ENCODE peak calls at places on chromosomes 3 and 15, in ten cellular contexts. B, U, S, T, F, V, X, E, C and J are unnamed samples.

GRCh38 chr3:13647314-13648059 is 98.6 kb downstream of the FBLN2 start:
- DNase-seq in B (no peak), U (no peak), S (no peak), T (no peak), F (no peak), V (no peak), X (no peak), E (no peak), C (no peak), J (no peak)

GRCh38 chr3:25580534-25580933 is 84.2 kb downstream of the TOP2B start:
- DNase-seq in B (no peak), U (no peak), S (no peak), T (no peak), F (no peak), V (no peak), X (no peak), E (no peak), C (no peak), J (no peak)

GRCh38 chr3:149609595-149609994 is 48.2 kb downstream of the WWTR1 start:
- DNase-seq in B (no peak), U (no peak), S (no peak), T (no peak), F (no peak), V (no peak), X (no peak), E (no peak), C (no peak), J (peak)

GRCh38 chr3:188881954-188882641 is 289.7 kb upstream of the TPRG1 start:
- DNase-seq in B (no peak), U (no peak), S (peak), T (no peak), F (no peak), V (no peak), X (no peak), E (no peak), C (no peak), J (no peak)

GRCh38 chr15:42139596-42139995 is 16.8 kb downstream of the PLA2G4F start:
- DNase-seq in B (no peak), U (no peak), S (no peak), T (no peak), F (no peak), V (no peak), X (peak), E (no peak), C (no peak), J (no peak)

GRCh38 chr3:70309591-70309990 is 2.8 kb downstream of the MDFIC2 start:
- DNase-seq in B (no peak), U (no peak), S (no peak), T (no peak), F (no peak), V (no peak), X (no peak), E (no peak), C (no peak), J (no peak)

GRCh38 chr15:45921376-45921775 is 286.5 kb downstream of the SQOR start:
- DNase-seq in B (no peak), U (no peak), S (peak), T (peak), F (no peak), V (no peak), X (no peak), E (no peak), C (no peak), J (no peak)

GRCh38 chr3:52851348-52851747 is 16.5 kb upstream of the MUSTN1 start:
- DNase-seq in B (no peak), U (peak), S (peak), T (peak), F (no peak), V (no peak), X (no peak), E (no peak), C (peak), J (peak)

GRCh38 chr3:25662921-25663320 is 1.8 kb downstream of the TOP2B start:
- DNase-seq in B (no peak), U (no peak), S (peak), T (no peak), F (no peak), V (no peak), X (no peak), E (no peak), C (no peak), J (no peak)

GRCh38 chr3:123586966-123587365 is 2.1 kb upstream of the HACD2 start:
- DNase-seq in B (no peak), U (no peak), S (peak), T (peak), F (no peak), V (no peak), X (no peak), E (no peak), C (no peak), J (no peak)

GRCh38 chr15:71337197-71337845 is 222.1 kb downstream of the THSD4 start:
- DNase-seq in B (no peak), U (peak), S (no peak), T (peak), F (no peak), V (no peak), X (no peak), E (no peak), C (no peak), J (no peak)

GRCh38 chr15:89167267-89168176 is 53.9 kb downstream of the RLBP1 start:
- DNase-seq in B (peak), U (no peak), S (peak), T (no peak), F (no peak), V (no peak), X (peak), E (no peak), C (no peak), J (peak)

GRCh38 chr15:40762919-40763800 is 708 bp upstream of the GCHFR start:
- DNase-seq in B (peak), U (peak), S (peak), T (peak), F (peak), V (no peak), X (peak), E (peak), C (peak), J (peak)

GRCh38 chr3:5122741-5123706 is 932 bp downstream of the ARL8B start:
- DNase-seq in B (peak), U (peak), S (peak), T (peak), F (no peak), V (no peak), X (peak), E (peak), C (peak), J (peak)

GRCh38 chr3:128378631-128379347 is 87.9 kb downstream of the DNAJB8 start:
- DNase-seq in B (no peak), U (no peak), S (peak), T (no peak), F (peak), V (no peak), X (peak), E (no peak), C (no peak), J (no peak)

GRCh38 chr3:115885621-115886020 is 262.3 kb downstream of the GAP43 start:
- DNase-seq in B (no peak), U (no peak), S (peak), T (peak), F (no peak), V (no peak), X (no peak), E (no peak), C (no peak), J (no peak)

GRCh38 chr3:120436523-120437050 is 14.2 kb downstream of the FSTL1 start:
- DNase-seq in B (no peak), U (no peak), S (no peak), T (peak), F (no peak), V (no peak), X (no peak), E (no peak), C (no peak), J (no peak)

GRCh38 chr3:94046533-94046932 is 16.2 kb downstream of the DHFR2 start:
- DNase-seq in B (no peak), U (no peak), S (no peak), T (no peak), F (no peak), V (no peak), X (no peak), E (no peak), C (no peak), J (no peak)

GRCh38 chr3:100004931-100005330 is 109.4 kb downstream of the FILIP1L start:
- DNase-seq in B (no peak), U (no peak), S (peak), T (no peak), F (no peak), V (no peak), X (no peak), E (no peak), C (no peak), J (no peak)

GRCh38 chr15:66670698-66671580 is 31.1 kb upstream of the SMAD6 start:
- DNase-seq in B (no peak), U (peak), S (no peak), T (peak), F (no peak), V (no peak), X (no peak), E (no peak), C (no peak), J (no peak)

GRCh38 chr3:57151021-57151449 is 14.1 kb downstream of the IL17RD start:
- DNase-seq in B (no peak), U (no peak), S (peak), T (no peak), F (no peak), V (no peak), X (no peak), E (no peak), C (no peak), J (no peak)

GRCh38 chr15:96121521-96121920 is 209.0 kb upstream of the NR2F2 start:
- DNase-seq in B (no peak), U (no peak), S (peak), T (no peak), F (no peak), V (no peak), X (no peak), E (no peak), C (no peak), J (no peak)

GRCh38 chr15:40929730-40930429 is 740 bp downstream of the DLL4 start:
- DNase-seq in B (no peak), U (no peak), S (peak), T (peak), F (peak), V (no peak), X (no peak), E (no peak), C (peak), J (no peak)

GRCh38 chr15:43187544-43188155 is 2.4 kb downstream of the CCNDBP1 start:
- DNase-seq in B (no peak), U (no peak), S (peak), T (peak), F (no peak), V (no peak), X (no peak), E (no peak), C (no peak), J (peak)

GRCh38 chr3:169161011-169161410 is 502.5 kb downstream of the MECOM start:
- DNase-seq in B (no peak), U (no peak), S (no peak), T (no peak), F (no peak), V (no peak), X (no peak), E (no peak), C (no peak), J (no peak)

GRCh38 chr3:170467007-170467406 is 48.3 kb downstream of the CLDN11 start:
- DNase-seq in B (no peak), U (no peak), S (no peak), T (peak), F (no peak), V (no peak), X (no peak), E (no peak), C (no peak), J (no peak)

GRCh38 chr3:55343486-55344357 is 143.4 kb downstream of the WNT5A start:
- DNase-seq in B (no peak), U (no peak), S (no peak), T (no peak), F (no peak), V (no peak), X (no peak), E (no peak), C (no peak), J (no peak)

GRCh38 chr3:81765425-81765824 is 4.0 kb upstream of the GBE1 start:
- DNase-seq in B (no peak), U (no peak), S (no peak), T (no peak), F (no peak), V (no peak), X (no peak), E (no peak), C (no peak), J (no peak)

GRCh38 chr3:80018375-80018774 is 250.6 kb upstream of the ROBO1 start:
- DNase-seq in B (no peak), U (no peak), S (no peak), T (no peak), F (no peak), V (no peak), X (no peak), E (no peak), C (no peak), J (no peak)

GRCh38 chr3:98829246-98829832 is 66.2 kb downstream of the ST3GAL6 start:
- DNase-seq in B (no peak), U (no peak), S (no peak), T (no peak), F (no peak), V (no peak), X (no peak), E (no peak), C (no peak), J (no peak)

GRCh38 chr3:195062866-195063540 is 208.0 kb downstream of the XXYLT1 start:
- DNase-seq in B (no peak), U (no peak), S (no peak), T (no peak), F (no peak), V (no peak), X (no peak), E (no peak), C (no peak), J (no peak)

GRCh38 chr15:41621200-41622193 is 38.7 kb upstream of the MGA start:
- DNase-seq in B (peak), U (peak), S (peak), T (peak), F (peak), V (peak), X (peak), E (peak), C (peak), J (peak)

GRCh38 chr3:127410137-127410488 is 122.3 kb upstream of the PRR20G start:
- DNase-seq in B (peak), U (no peak), S (no peak), T (no peak), F (no peak), V (no peak), X (peak), E (no peak), C (no peak), J (no peak)

GRCh38 chr15:31304736-31305365 is 21.8 kb upstream of the KLF13 start:
- DNase-seq in B (peak), U (no peak), S (no peak), T (peak), F (no peak), V (no peak), X (no peak), E (no peak), C (no peak), J (peak)

GRCh38 chr3:50189274-50189673 is 2.1 kb upstream of the GNAT1 start:
- DNase-seq in B (peak), U (peak), S (peak), T (peak), F (peak), V (no peak), X (peak), E (peak), C (peak), J (peak)

GRCh38 chr3:146125946-146126345 is 35.0 kb downstream of the PLOD2 start:
- DNase-seq in B (no peak), U (no peak), S (peak), T (no peak), F (no peak), V (no peak), X (no peak), E (no peak), C (no peak), J (no peak)

GRCh38 chr15:74423443-74424257 is 10.1 kb downstream of the SEMA7A start:
- DNase-seq in B (no peak), U (no peak), S (no peak), T (no peak), F (no peak), V (no peak), X (no peak), E (no peak), C (no peak), J (no peak)
- TF ChIP-seq CTCF in B (no peak), U (no peak), S (no peak), T (no peak), F (no peak), V (no peak), X (no peak), E (no peak), C (no peak), J (no peak)

GRCh38 chr3:46664188-46664970 is 29.1 kb downstream of the ALS2CL start:
- DNase-seq in B (peak), U (peak), S (no peak), T (no peak), F (no peak), V (no peak), X (no peak), E (no peak), C (no peak), J (peak)

GRCh38 chr3:46661776-46662766 is 31.4 kb downstream of the ALS2CL start:
- DNase-seq in B (peak), U (peak), S (no peak), T (peak), F (no peak), V (no peak), X (no peak), E (no peak), C (no peak), J (no peak)

GRCh38 chr3:46662771-46663551 is 30.5 kb downstream of the ALS2CL start:
- DNase-seq in B (peak), U (no peak), S (peak), T (no peak), F (no peak), V (no peak), X (no peak), E (no peak), C (no peak), J (no peak)

GRCh38 chr3:46664971-46665762 is 28.3 kb downstream of the ALS2CL start:
- DNase-seq in B (no peak), U (peak), S (no peak), T (no peak), F (no peak), V (no peak), X (no peak), E (no peak), C (no peak), J (no peak)

DNA sequence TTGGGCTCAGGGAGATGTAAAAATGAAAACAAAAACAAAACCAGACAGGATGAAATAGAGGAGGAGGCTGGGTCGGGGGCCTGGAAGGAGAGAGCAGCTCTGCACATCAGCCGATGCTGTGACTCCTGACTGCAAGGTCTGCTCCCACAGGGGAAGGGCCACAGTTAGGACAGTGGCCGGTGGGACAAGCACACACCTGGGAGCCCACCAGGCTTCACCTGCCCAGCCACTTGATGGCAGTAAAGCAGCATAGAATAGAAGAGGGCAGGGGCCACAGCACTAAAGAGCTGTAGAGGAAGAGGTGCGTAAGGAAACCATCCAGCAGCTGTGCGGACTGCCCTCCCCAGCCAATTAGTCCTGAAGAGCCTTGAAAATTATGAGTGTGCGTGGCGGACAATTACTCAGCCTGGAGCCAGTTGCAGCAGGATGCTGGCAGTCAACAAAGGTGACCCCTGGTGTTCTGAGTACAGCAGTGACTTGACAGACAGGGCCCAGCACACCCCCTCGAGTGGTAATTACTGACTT is 29.8 kb downstream of the ALS2CL start:
- DNase-seq in B (peak), U (peak), S (peak), T (peak), F (no peak), V (no peak), X (no peak), E (no peak), C (no peak), J (peak)
- TF ChIP-seq CTCF in B (peak), U (peak), S (peak), T (peak), F (peak), V (no peak), X (no peak), E (no peak), C (no peak), J (no peak)

DNA sequence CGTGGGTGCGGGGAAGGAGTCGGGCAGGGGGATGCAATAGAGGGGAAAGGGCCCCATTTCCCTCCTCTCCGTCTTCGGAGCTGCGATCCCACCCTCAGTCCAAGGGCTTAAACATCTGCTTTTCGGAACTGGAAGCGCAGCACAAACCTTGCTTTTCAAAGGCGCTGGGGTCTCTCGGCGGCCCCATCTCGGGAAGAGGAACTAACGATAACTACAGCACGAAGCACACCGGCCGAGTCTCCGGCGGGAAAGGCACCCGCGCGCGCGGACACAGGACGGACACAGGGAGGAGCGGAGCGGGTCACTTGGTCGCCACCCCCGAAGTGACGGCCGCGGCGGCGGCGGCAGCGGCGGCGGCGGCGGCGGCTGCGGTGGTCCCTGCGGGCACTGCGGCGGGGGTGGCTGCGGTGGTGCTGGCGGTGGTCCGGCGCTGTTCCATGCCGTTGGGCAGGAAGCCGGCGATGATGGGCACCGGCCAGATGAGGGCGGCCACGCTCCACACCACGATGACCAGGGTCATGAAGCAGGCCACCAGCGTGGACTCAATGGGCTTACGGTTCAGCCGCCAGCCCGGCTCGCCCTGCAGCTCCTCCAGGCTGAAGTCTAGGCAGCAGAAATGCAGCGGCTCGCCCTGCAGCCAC is 1.1 kb downstream of the TMEM158 start:
- DNase-seq in B (peak), U (peak), S (peak), T (peak), F (peak), V (no peak), X (peak), E (peak), C (peak), J (peak)
- TF ChIP-seq CTCF in B (peak), U (peak), S (peak), T (peak), F (peak), V (no peak), X (peak), E (no peak), C (no peak), J (peak)

GRCh38 chr3:190222916-190223315 is 99.3 kb downstream of the CLDN1 start:
- DNase-seq in B (no peak), U (no peak), S (no peak), T (no peak), F (no peak), V (no peak), X (no peak), E (no peak), C (no peak), J (no peak)

GRCh38 chr3:190227064-190227463 is 95.2 kb downstream of the CLDN1 start:
- DNase-seq in B (no peak), U (no peak), S (no peak), T (no peak), F (no peak), V (no peak), X (no peak), E (no peak), C (no peak), J (no peak)

GRCh38 chr3:190224466-190225185 is 97.6 kb downstream of the CLDN1 start:
- DNase-seq in B (no peak), U (no peak), S (no peak), T (no peak), F (no peak), V (no peak), X (no peak), E (no peak), C (no peak), J (no peak)

GRCh38 chr3:190222360-190222759 is 99.9 kb downstream of the CLDN1 start:
- DNase-seq in B (no peak), U (no peak), S (no peak), T (no peak), F (no peak), V (no peak), X (no peak), E (no peak), C (no peak), J (no peak)

DNA sequence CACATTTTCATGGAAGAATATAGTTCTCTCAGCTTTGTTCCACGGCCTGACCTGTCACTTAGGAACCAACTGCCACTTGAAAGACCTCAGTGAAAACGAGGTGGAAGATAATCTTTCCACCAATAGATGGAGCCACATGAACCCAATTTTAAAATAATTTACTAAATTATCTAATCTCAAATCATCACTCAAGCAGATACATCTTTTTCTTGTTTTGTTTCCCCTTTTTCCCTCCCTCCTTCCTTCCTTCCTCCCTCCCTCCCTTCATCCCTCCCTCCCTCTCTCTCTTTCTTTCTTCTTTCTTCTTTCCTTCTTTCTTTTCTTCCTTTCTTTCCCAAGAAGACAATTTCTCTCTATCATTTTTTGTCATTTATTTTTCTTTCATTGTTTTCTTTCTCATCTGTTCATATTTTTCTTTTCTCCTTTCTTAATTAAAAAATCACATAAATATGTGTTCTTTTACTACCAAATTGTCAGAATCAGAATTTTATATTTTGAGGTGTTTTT is 97.0 kb downstream of the CLDN1 start:
- DNase-seq in B (no peak), U (no peak), S (peak), T (peak), F (no peak), V (no peak), X (no peak), E (no peak), C (no peak), J (peak)
- TF ChIP-seq CTCF in B (peak), U (peak), S (peak), T (peak), F (peak), V (peak), X (peak), E (no peak), C (peak), J (no peak)